ENCODE peak calls at places on chromosome 4, in seven cellular contexts. J, P, Y, F, R, N and E are unnamed samples.

GRCh38 chr4:72969957-72970356 is 99.6 kb downstream of the COX18 start:
- DNase-seq in J (no peak), P (no peak), Y (no peak), F (no peak), R (no peak), N (no peak), E (no peak)

GRCh38 chr4:25817059-25817681 is 45.6 kb downstream of the SEL1L3 start:
- DNase-seq in J (no peak), P (no peak), Y (no peak), F (no peak), R (no peak), N (no peak), E (no peak)

GRCh38 chr4:98801259-98801725 is 127.6 kb downstream of the EIF4E start:
- DNase-seq in J (no peak), P (no peak), Y (no peak), F (no peak), R (no peak), N (no peak), E (no peak)

GRCh38 chr4:151670843-151671242 is 90.0 kb downstream of the GATB start:
- DNase-seq in J (no peak), P (no peak), Y (no peak), F (no peak), R (no peak), N (no peak), E (no peak)

GRCh38 chr4:64911846-64912245 is 502.6 kb upstream of the TECRL start:
- DNase-seq in J (no peak), P (no peak), Y (no peak), F (no peak), R (no peak), N (no peak), E (no peak)

GRCh38 chr4:18440527-18441215 is 419.1 kb upstream of the LCORL start:
- DNase-seq in J (no peak), P (no peak), Y (no peak), F (no peak), R (no peak), N (no peak), E (no peak)

GRCh38 chr4:152187693-152188092 is 348.2 kb downstream of the FBXW7 start:
- DNase-seq in J (no peak), P (no peak), Y (no peak), F (no peak), R (no peak), N (no peak), E (no peak)

GRCh38 chr4:101252721-101253120 is 94.6 kb downstream of the PPP3CA start:
- DNase-seq in J (no peak), P (no peak), Y (no peak), F (no peak), R (no peak), N (no peak), E (no peak)

GRCh38 chr4:116668190-116668589 is 417.2 kb downstream of the TRAM1L1 start:
- DNase-seq in J (no peak), P (no peak), Y (no peak), F (no peak), R (no peak), N (no peak), E (no peak)

GRCh38 chr4:109395694-109396093 is 37.9 kb upstream of the SEC24B start:
- DNase-seq in J (no peak), P (no peak), Y (no peak), F (no peak), R (no peak), N (no peak), E (no peak)

GRCh38 chr4:116427666-116428065 is 657.7 kb downstream of the TRAM1L1 start:
- DNase-seq in J (no peak), P (no peak), Y (no peak), F (no peak), R (no peak), N (no peak), E (no peak)

GRCh38 chr4:34633216-34633615 is 1611.1 kb downstream of the ARAP2 start:
- DNase-seq in J (no peak), P (no peak), Y (no peak), F (no peak), R (no peak), N (no peak), E (no peak)